ENCODE peak calls at places on chromosomes 13 and 19, in four cellular contexts. C, O, N and Y are unnamed samples.

GRCh38 chr19:17448190-17448967 is at the start of gene TMEM221:
- DNase-seq in C (no peak), O (peak; percentile 63), N (peak; percentile 90), Y (peak; percentile 78)

GRCh38 chr19:48206402-48207093 is 36.1 kb downstream of the ZSWIM9 start:
- DNase-seq in C (no peak), O (no peak), N (no peak), Y (no peak)

GRCh38 chr19:2054763-2055162 is 3.7 kb upstream of the MKNK2 start:
- DNase-seq in C (no peak), O (no peak), N (no peak), Y (no peak)

GRCh38 chr19:30791116-30791515 is 418.9 kb downstream of the ZNF536 start:
- DNase-seq in C (no peak), O (no peak), N (no peak), Y (no peak)

GRCh38 chr13:25806304-25806974 is 245.4 kb downstream of the SHISA2 start:
- DNase-seq in C (no peak), O (no peak), N (no peak), Y (no peak)

GRCh38 chr13:33649212-33649917 is 168.6 kb upstream of the RFC3 start:
- DNase-seq in C (peak; percentile 14), O (no peak), N (no peak), Y (no peak)

GRCh38 chr13:110407531-110407930 is 100.4 kb downstream of the COL4A2 start:
- DNase-seq in C (no peak), O (no peak), N (no peak), Y (no peak)

GRCh38 chr13:25819856-25820530 is 231.8 kb downstream of the SHISA2 start:
- DNase-seq in C (no peak), O (no peak), N (no peak), Y (no peak)

GRCh38 chr19:8239528-8240273 is 30.5 kb downstream of the CERS4 start:
- DNase-seq in C (no peak), O (no peak), N (no peak), Y (no peak)

GRCh38 chr19:38095411-38096308 is 128.4 kb downstream of the DPF1 start:
- DNase-seq in C (peak; percentile 46), O (peak; percentile 76), N (peak; percentile 73), Y (peak; percentile 89)

GRCh38 chr13:42753697-42754096 is 27.7 kb upstream of the FAM216B start:
- DNase-seq in C (no peak), O (no peak), N (no peak), Y (no peak)

GRCh38 chr19:13103961-13104847 is 1.5 kb upstream of the LYL1 start:
- DNase-seq in C (no peak), O (peak; percentile 72), N (peak; percentile 67), Y (peak; percentile 82)

GRCh38 chr13:42991892-42992584 is at the start of gene EPSTI1:
- DNase-seq in C (no peak), O (peak; percentile 57), N (peak; percentile 18), Y (peak; percentile 63)

GRCh38 chr19:2795827-2796658 is 10.7 kb downstream of the THOP1 start:
- DNase-seq in C (no peak), O (no peak), N (no peak), Y (no peak)

GRCh38 chr19:46902402-46902766 is 41.6 kb downstream of the ARHGAP35 start:
- DNase-seq in C (no peak), O (no peak), N (no peak), Y (no peak)

GRCh38 chr13:41130356-41130755 is 2.2 kb downstream of the KBTBD6 start:
- DNase-seq in C (no peak), O (no peak), N (no peak), Y (no peak)

GRCh38 chr13:35763060-35763804 is 286.7 kb upstream of the MAB21L1 start:
- DNase-seq in C (no peak), O (no peak), N (no peak), Y (no peak)

GRCh38 chr13:35763805-35764170 is 287.3 kb upstream of the MAB21L1 start:
- DNase-seq in C (no peak), O (no peak), N (no peak), Y (no peak)

GRCh38 chr13:35764359-35765015 is 288.0 kb upstream of the MAB21L1 start:
- DNase-seq in C (no peak), O (no peak), N (no peak), Y (no peak)

GRCh38 chr13:35761440-35762252 is 285.2 kb upstream of the MAB21L1 start:
- DNase-seq in C (no peak), O (no peak), N (no peak), Y (no peak)

DNA sequence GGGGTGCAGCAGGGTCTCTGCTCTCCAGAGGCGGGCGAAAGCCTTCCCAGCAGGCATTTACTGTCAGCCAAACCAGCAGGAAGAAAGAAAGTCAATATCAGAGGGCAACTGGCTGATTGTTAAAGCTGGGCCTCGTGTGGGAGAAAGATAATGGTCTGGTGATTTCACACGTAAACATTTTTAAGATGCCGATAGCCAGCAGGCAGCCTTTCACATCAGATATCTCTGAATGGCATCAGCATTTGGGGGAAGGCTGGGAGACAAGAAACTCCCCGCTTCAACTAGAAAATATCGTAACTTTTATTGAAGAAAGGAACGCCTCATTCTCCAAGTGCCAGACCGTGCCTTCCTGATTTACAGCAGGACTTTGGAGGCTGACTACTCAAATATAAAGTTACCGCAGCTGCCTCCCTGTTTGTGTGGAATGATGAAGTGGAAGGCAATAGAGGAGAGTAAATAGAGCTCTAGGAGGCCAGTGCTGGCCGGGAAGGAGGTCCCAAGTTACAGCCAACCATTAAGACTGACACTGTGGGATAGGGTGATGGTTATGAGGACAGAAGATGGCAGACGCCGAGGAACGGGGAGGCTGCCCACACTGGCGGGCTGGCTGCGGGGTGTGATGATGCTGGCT is 284.3 kb upstream of the MAB21L1 start:
- DNase-seq in C (no peak), O (no peak), N (no peak), Y (no peak)
- TF ChIP-seq ELF4 in C (no peak), O (no peak), N (no peak), Y (no peak)

DNA sequence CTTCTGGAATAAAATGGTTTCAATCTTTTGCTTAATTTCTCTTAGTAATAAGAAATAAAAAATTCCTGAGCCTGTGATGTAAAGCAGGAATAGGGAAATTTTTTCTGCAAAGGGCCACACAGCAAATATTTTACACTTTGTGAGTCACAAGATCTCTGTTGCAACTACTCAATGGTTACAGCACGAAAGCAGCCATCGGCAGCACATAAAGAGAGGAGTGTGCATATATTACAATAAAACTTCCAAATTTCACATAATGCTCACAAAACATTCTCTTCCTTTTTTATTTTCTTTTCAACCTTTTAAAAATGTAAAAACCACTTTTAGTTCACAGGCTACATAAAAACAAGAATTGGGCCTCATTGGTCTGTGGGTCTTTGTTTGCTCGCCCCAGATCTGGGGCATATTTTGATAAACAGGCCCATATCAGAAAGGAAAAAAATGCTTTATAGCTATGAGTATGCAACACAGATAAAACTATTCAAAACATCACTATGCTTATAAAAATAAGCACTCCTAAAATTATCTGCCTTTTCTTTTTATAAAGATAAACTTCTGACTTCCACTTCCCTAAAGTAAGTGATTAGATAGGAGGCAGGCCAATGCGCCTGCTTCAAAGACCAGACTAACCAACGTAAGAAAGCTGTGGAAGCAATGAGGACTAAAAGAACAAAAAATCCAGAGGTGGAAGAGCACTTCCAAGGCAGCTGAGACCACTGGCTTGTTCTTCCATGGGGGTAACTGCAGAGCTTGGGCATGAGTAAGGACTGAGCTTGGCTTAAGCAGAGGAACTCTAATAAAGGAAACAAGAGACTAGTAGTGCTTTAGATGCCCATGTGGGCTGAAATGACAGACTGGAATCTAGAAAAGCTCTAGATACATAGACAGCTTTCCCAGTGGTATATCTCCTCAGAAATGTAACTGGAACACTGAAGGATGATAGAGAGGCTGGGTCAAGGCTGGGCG is 26.4 kb downstream of the MYCBP2 start:
- DNase-seq in C (no peak), O (no peak), N (no peak), Y (no peak)
- TF ChIP-seq ELF4 in C (no peak), O (no peak), N (no peak), Y (no peak)

DNA sequence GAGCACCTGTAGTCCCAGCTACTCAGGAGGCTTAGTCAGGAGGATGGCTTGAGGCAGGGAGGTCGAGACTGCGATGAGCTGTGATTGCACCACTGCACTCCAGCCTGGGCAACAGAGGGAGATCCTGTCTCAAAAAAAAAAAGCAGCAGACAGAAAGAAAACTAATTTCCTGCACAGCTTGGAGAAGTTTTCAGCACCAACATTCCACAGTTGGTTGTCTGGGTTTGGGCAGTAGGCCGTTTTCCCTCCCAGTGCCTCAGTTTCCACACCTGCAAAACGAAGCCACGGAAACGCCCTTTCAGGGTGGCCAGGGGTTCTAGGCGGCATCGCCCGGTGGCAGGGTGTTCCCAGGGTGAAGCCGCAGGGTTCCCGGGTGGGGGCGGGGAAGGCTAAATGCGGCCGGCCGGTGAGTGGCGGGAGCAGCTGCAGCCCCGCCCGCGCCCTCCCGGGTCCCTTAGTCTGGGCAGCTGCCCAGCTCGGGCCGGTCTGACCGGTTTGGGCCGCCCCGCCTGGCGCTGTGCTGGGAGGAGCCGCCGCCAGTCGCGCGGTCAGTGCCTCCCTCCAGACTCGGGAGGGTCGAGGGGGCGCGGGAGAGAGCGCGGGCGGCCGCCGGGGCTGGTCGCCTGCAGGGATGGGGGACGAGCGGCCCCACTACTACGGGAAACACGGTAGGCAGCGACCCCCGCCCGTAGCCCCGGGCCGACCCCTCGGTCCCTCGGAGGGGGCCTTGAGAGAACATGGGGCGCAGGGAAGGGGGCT is at the start of gene SLC44A2:
- DNase-seq in C (no peak), O (no peak), N (peak; percentile 63), Y (peak; percentile 91)
- TF ChIP-seq ELF4 in C (no peak), O (no peak), N (no peak), Y (no peak)

DNA sequence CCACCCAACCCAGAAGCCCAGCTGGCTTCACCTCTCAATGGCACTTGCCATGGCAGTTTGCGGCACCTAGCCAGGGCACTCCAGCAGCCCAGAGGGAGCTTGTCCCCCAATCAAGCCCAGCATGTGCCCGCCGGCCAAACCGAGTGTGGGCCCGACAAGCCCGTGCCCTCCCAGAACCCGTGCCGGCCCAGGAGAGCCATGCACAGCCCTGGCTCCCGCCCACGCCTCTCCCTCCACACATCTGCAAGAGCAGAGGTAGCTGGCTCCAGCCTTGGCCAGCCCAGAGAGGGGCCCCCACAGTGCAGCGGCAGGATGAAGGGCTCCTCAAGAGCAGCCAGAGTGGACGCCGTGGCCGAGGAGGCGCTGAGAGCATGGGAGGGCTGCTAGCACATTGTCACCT is 2278.0 kb upstream of the PCDH20 start:
- DNase-seq in C (no peak), O (no peak), N (no peak), Y (no peak)
- TF ChIP-seq ELF4 in C (no peak), O (no peak), N (no peak), Y (no peak)

DNA sequence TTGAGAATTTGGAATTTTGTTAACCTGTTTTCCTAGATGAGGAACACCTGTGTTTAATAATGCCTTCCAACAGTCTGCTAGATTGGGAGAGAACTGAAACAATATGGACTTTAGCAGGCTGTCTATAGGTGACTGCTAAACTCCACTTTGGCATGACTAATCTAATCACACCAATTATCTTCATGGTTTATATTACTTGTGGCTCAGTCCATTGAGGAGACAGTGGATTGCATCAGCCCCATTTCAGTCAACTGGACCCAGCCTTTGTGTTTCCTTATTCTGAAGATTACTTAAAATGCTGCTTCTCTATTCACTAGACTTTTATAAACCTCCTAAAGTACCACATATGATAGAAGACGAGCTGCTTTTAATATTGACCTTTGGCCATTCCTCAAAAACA is 295.6 kb downstream of the NDFIP2 start:
- DNase-seq in C (no peak), O (no peak), N (no peak), Y (no peak)
- TF ChIP-seq ELF4 in C (no peak), O (no peak), N (no peak), Y (no peak)